ENCODE peak calls at places on chromosomes 6 and 20, in four cellular contexts. W is neural crest cell, I is GM13976, T is anterior cingulate cortex. M is an unnamed sample.
A peak's percentile ranks its signal among the peaks of the same experiment; 100 is the strongest.

GRCh38 chr20:58845706-58846105 is 5.0 kb downstream of the GNAS-AS1 start:
- DNase-seq in W (no peak), I (no peak), T (no peak), M (no peak)

GRCh38 chr20:47318027-47318595 is 38.4 kb downstream of the ZMYND8 start:
- DNase-seq in I (no peak), W (no peak), T (no peak), M (peak; percentile 16)

GRCh38 chr6:52532457-52532856 is 44.4 kb downstream of the TRAM2 start:
- DNase-seq in I (no peak), T (no peak), W (no peak), M (no peak)

GRCh38 chr6:45952546-45952945 is 63.1 kb downstream of the CLIC5 start:
- DNase-seq in T (no peak), I (no peak), W (no peak), M (no peak)

GRCh38 chr6:28589234-28589951 is 63.7 kb downstream of the GPX5 start:
- DNase-seq in T (no peak), I (peak; percentile 63), W (peak; percentile 61), M (peak; percentile 54)

GRCh38 chr20:1469925-1470571 is 3.4 kb upstream of the NSFL1C start:
- DNase-seq in T (peak; percentile 13), I (peak; percentile 67), W (peak; percentile 64), M (peak; percentile 67)

GRCh38 chr6:131519670-131520436 is 53.2 kb upstream of the ARG1 start:
- DNase-seq in W (peak; percentile 23), T (no peak), I (no peak), M (peak; percentile 40)

GRCh38 chr6:121688974-121689373 is 253.5 kb downstream of the GJA1 start:
- DNase-seq in T (no peak), I (no peak), W (no peak), M (no peak)

GRCh38 chr6:37741757-37742400 is 44.2 kb upstream of the MDGA1 start:
- DNase-seq in I (peak; percentile 45), T (no peak), W (peak; percentile 11), M (no peak)

GRCh38 chr6:141103246-141103645 is 1029.5 kb upstream of the GJE1 start:
- DNase-seq in W (no peak), I (no peak), T (no peak), M (no peak)

GRCh38 chr6:135379647-135380046 is 117.9 kb downstream of the AHI1 start:
- DNase-seq in W (no peak), I (no peak), T (no peak), M (no peak)

GRCh38 chr6:95143408-95144180 is 433.7 kb upstream of the MANEA start:
- DNase-seq in W (no peak), T (no peak), I (no peak), M (no peak)

GRCh38 chr20:59997886-59998285 is 39.7 kb downstream of the CDH26 start:
- DNase-seq in I (no peak), W (no peak), T (no peak), M (no peak)

GRCh38 chr6:12017876-12018401 is 5.8 kb downstream of the HIVEP1 start:
- DNase-seq in W (no peak), T (no peak), I (no peak), M (no peak)

GRCh38 chr6:104682722-104683643 is 176.7 kb downstream of the HACE1 start:
- DNase-seq in W (peak; percentile 70), I (peak; percentile 68), T (no peak), M (peak; percentile 69)

GRCh38 chr6:151286192-151286591 is 46.4 kb downstream of the AKAP12 start:
- DNase-seq in W (no peak), T (no peak), I (no peak), M (no peak)

GRCh38 chr20:35363190-35363589 is 48.6 kb downstream of the UQCC1 start:
- DNase-seq in T (no peak), I (no peak), W (no peak), M (no peak)

GRCh38 chr6:3296113-3296512 is 37.4 kb downstream of the PSMG4 start:
- DNase-seq in T (no peak), I (no peak), W (no peak), M (no peak)

GRCh38 chr6:77466055-77467028 is 3.1 kb upstream of the HTR1B start:
- DNase-seq in I (peak; percentile 48), W (peak; percentile 66), T (no peak), M (peak; percentile 73)

M was measured in GM20000.